ENCODE peak calls at places on chromosomes 2 and 18, in seven cellular contexts. O is SK-N-SH, A is K562, J is HepG2, P is HCT116, D is H1, T is GM12878. Y is an unnamed sample.

GRCh38 chr2:1718339-1719220 is 25.7 kb downstream of the PXDN start:
- DNase-seq in O (peak), A (no peak), J (no peak), P (no peak), D (no peak), T (no peak), Y (no peak)

GRCh38 chr2:20182241-20182931 is 42.5 kb downstream of the SDC1 start:
- DNase-seq in O (no peak), A (peak), J (no peak), P (no peak), D (no peak), T (no peak), Y (no peak)

GRCh38 chr2:3168230-3168891 is 209.3 kb downstream of the EIPR1 start:
- DNase-seq in O (peak), A (no peak), J (no peak), P (no peak), D (no peak), T (no peak), Y (no peak)

GRCh38 chr2:27088644-27089043 is 2.1 kb downstream of the KHK start:
- DNase-seq in O (no peak), A (no peak), J (no peak), P (no peak), D (no peak), T (no peak), Y (no peak)

GRCh38 chr18:70671889-70672551 is 383.2 kb downstream of the SOCS6 start:
- DNase-seq in O (no peak), A (no peak), J (no peak), P (no peak), D (no peak), T (no peak), Y (no peak)

GRCh38 chr2:29723255-29724001 is 198.0 kb downstream of the ALK start:
- DNase-seq in O (no peak), A (no peak), J (no peak), P (no peak), D (no peak), T (peak), Y (no peak)

GRCh38 chr18:48803518-48803917 is 147.2 kb downstream of the SMAD7 start:
- DNase-seq in O (no peak), A (peak), J (no peak), P (no peak), D (no peak), T (no peak), Y (no peak)

GRCh38 chr2:108390340-108390739 is 12.6 kb downstream of the SULT1C4 start:
- DNase-seq in O (no peak), A (no peak), J (no peak), P (no peak), D (no peak), T (no peak), Y (no peak)

GRCh38 chr2:215613265-215613664 is 177.4 kb upstream of the FN1 start:
- DNase-seq in O (no peak), A (no peak), J (no peak), P (no peak), D (no peak), T (no peak), Y (no peak)

GRCh38 chr2:144529841-144530240 is 9.9 kb upstream of the ZEB2 start:
- DNase-seq in O (no peak), A (no peak), J (no peak), P (no peak), D (no peak), T (no peak), Y (no peak)

GRCh38 chr2:3423492-3424170 is 44.1 kb downstream of the TRAPPC12 start:
- DNase-seq in O (peak), A (peak), J (peak), P (peak), D (peak), T (peak), Y (peak)

GRCh38 chr2:42754021-42754775 is 9.7 kb downstream of the OXER1 start:
- DNase-seq in O (peak), A (peak), J (no peak), P (no peak), D (no peak), T (peak), Y (no peak)

GRCh38 chr2:161964070-161964645 is 109.9 kb downstream of the DPP4 start:
- DNase-seq in O (no peak), A (no peak), J (no peak), P (no peak), D (no peak), T (no peak), Y (no peak)

GRCh38 chr2:222671259-222672067 is at the start of gene MOGAT1:
- DNase-seq in O (peak), A (no peak), J (peak), P (no peak), D (peak), T (no peak), Y (peak)

GRCh38 chr18:79548077-79548450 is 131.5 kb upstream of the CTDP1 start:
- DNase-seq in O (no peak), A (no peak), J (no peak), P (no peak), D (no peak), T (no peak), Y (no peak)

GRCh38 chr2:164257794-164258193 is 363.5 kb downstream of the GRB14 start:
- DNase-seq in O (no peak), A (no peak), J (no peak), P (no peak), D (no peak), T (no peak), Y (no peak)

GRCh38 chr18:42163316-42163715 is 208.3 kb downstream of the PIK3C3 start:
- DNase-seq in O (no peak), A (no peak), J (no peak), P (no peak), D (no peak), T (no peak), Y (no peak)

GRCh38 chr2:234292205-234292954 is 204.5 kb downstream of the ARL4C start:
- DNase-seq in O (no peak), A (no peak), J (no peak), P (no peak), D (no peak), T (peak), Y (no peak)

GRCh38 chr18:68837665-68838390 is 39.9 kb downstream of the CCDC102B start:
- DNase-seq in O (no peak), A (no peak), J (no peak), P (no peak), D (no peak), T (no peak), Y (no peak)

GRCh38 chr2:176129825-176130152 is 284 bp downstream of the HOXD8 start:
- DNase-seq in O (no peak), A (no peak), J (no peak), P (no peak), D (no peak), T (no peak), Y (no peak)

GRCh38 chr18:13500891-13501887 is 225.2 kb downstream of the FAM210A start:
- DNase-seq in O (no peak), A (no peak), J (no peak), P (no peak), D (no peak), T (no peak), Y (peak)

GRCh38 chr2:112958428-112959108 is 19.2 kb upstream of the IL36G start:
- DNase-seq in O (peak), A (peak), J (peak), P (peak), D (no peak), T (no peak), Y (peak)

GRCh38 chr2:57869763-57870344 is 176.8 kb upstream of the VRK2 start:
- DNase-seq in O (no peak), A (no peak), J (no peak), P (no peak), D (no peak), T (no peak), Y (no peak)

GRCh38 chr2:140023291-140023690 is 1243.1 kb upstream of the NXPH2 start:
- DNase-seq in O (no peak), A (no peak), J (no peak), P (no peak), D (no peak), T (no peak), Y (no peak)
- TF ChIP-seq JUND in O (no peak), A (no peak), J (no peak), P (no peak), D (no peak), T (no peak), Y (no peak)

GRCh38 chr2:33145459-33145858 is 198.7 kb downstream of the LTBP1 start:
- DNase-seq in O (no peak), A (no peak), J (no peak), P (no peak), D (no peak), T (no peak), Y (no peak)
- TF ChIP-seq JUND in O (peak), A (no peak), J (no peak), P (no peak), D (no peak), T (no peak), Y (no peak)

DNA sequence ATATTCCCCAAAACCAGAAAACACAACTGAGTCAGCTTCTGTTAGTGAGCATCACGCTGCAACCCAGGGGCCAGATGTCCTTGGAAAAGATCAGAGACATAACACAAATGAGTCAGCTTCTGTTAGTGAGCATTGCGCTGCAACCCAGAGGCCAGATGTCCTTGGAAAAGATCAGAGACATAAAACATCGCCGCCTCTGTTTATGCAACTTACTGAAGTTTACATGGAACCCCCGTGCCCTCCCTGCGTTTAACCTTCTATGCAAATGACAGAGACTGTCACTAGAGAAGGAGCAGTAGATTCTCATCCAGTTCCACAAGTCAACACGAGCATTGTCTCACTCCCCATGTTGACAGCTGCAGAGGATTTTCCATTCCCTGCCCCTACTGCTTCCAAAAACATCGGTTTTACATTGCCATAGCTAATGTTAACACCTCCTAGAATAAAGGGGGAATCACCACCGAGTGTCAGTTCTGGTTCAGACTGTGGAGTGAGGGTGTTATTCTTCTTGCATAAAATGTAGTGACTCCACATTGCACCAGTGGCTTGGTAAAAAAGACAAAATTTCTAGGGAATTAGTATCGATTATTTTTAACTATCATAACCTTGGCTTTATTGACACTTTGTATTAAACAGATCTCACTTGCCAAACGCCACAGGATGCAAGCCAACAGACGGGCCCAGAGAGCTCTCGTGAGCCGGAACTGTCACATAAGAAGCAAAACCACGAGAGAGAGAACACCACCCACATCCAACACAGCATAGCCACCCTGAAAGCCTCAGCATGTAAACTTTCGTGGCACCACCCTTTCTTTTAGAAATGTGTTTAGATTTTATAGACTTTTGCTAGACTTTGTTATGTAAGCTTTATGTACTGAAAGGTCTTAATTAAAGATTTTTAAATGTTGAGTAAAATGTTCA is 87.7 kb downstream of the SH3YL1 start:
- DNase-seq in O (no peak), A (no peak), J (peak), P (no peak), D (no peak), T (no peak), Y (no peak)
- TF ChIP-seq JUND in O (no peak), A (no peak), J (peak), P (no peak), D (no peak), T (no peak), Y (no peak)

GRCh38 chr2:64324746-64325410 is 129.1 kb upstream of the LGALSL start:
- DNase-seq in O (no peak), A (no peak), J (no peak), P (no peak), D (no peak), T (no peak), Y (no peak)

GRCh38 chr2:64326578-64327050 is 127.3 kb upstream of the LGALSL start:
- DNase-seq in O (no peak), A (no peak), J (no peak), P (no peak), D (no peak), T (no peak), Y (no peak)

GRCh38 chr2:64325477-64325851 is 128.5 kb upstream of the LGALSL start:
- DNase-seq in O (no peak), A (no peak), J (no peak), P (no peak), D (no peak), T (no peak), Y (no peak)

GRCh38 chr2:64327129-64327509 is 126.8 kb upstream of the LGALSL start:
- DNase-seq in O (no peak), A (no peak), J (no peak), P (no peak), D (no peak), T (no peak), Y (no peak)

GRCh38 chr2:64325852-64326577 is 127.9 kb upstream of the LGALSL start:
- DNase-seq in O (no peak), A (no peak), J (no peak), P (no peak), D (no peak), T (peak), Y (no peak)
- TF ChIP-seq JUND in O (no peak), A (no peak), J (no peak), P (no peak), D (no peak), T (no peak), Y (no peak)

DNA sequence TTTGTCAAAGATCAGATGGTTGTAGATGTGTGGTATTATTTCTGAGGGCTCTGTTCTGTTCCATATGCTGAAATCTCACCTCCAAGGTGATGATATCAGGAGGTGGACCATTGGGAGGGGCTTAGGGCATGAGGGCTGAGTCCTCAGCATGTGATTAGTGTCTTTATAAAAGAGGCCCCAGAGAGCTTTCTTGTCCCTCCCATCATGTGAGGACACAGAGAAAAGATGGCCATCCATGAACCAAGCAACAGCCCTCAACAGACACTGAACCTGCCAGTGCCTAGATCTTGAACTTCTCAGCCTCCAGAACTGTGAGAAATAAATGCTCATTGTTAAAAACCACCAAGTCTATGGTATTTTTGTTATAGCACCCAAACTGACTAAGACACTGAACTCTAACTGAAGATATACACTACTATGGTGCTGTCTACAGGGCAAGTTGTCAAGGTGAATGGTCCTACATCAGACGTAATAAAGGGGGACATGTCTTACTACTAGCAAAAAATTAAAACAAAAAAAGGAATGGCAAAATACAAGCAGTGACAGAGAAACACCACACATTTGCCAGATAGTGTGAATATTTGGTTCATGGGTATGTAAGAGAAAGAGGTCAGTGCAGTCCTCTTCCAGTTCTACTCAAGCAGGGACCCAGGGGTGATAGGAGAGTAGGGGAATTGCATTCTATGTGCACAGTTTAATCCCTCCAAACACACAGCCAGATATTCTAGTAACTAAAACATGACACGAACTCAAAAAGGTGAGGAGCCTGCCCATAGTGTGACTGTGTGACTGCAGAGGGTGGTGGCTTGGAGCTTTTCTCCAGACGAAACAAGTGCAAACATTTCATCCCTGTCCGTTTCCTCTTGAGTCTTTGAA is 164.4 kb upstream of the MYCN start:
- DNase-seq in O (no peak), A (no peak), J (no peak), P (no peak), D (no peak), T (no peak), Y (no peak)
- TF ChIP-seq JUND in O (no peak), A (no peak), J (no peak), P (no peak), D (no peak), T (no peak), Y (no peak)

GRCh38 chr2:120319135-120319534 is 26.8 kb upstream of the INHBB start:
- DNase-seq in O (no peak), A (no peak), J (no peak), P (no peak), D (no peak), T (no peak), Y (no peak)

GRCh38 chr2:120319686-120320317 is 26.1 kb upstream of the INHBB start:
- DNase-seq in O (no peak), A (no peak), J (no peak), P (no peak), D (no peak), T (no peak), Y (no peak)

GRCh38 chr2:120317916-120318315 is 28.0 kb upstream of the INHBB start:
- DNase-seq in O (no peak), A (no peak), J (no peak), P (no peak), D (no peak), T (no peak), Y (no peak)

GRCh38 chr2:120317180-120317533 is 28.8 kb upstream of the INHBB start:
- DNase-seq in O (no peak), A (no peak), J (no peak), P (no peak), D (no peak), T (no peak), Y (no peak)

DNA sequence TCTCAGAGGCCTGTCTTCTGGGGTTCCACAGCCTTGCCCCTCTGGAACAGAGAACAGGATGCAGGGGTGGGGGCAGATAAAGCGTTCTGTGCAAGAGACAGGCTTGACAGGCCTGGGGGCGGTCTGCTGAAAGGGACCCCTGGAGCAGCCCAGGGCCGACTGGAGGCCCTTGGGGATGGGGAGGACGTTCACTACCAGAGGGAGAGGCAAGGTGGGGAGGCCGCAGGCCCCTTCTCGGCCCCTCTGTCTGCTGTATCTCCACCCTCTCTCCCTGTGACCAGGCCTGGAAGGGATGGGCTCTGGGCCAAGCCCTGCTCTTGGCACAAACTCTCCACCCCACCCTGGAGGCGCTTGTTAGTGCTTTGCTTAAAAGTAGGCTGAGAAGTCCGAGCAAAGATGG is 27.3 kb upstream of the INHBB start:
- DNase-seq in O (no peak), A (no peak), J (no peak), P (no peak), D (no peak), T (no peak), Y (no peak)
- TF ChIP-seq JUND in O (no peak), A (no peak), J (no peak), P (no peak), D (no peak), T (no peak), Y (no peak)

Y was measured in T47D.